ENCODE peak calls at places on chromosome 4, in six cellular contexts. A is BJ; P is naive thymus-derived CD4-positive, alpha-beta T cell; T is brain microvascular endothelial cell; E is heart right ventricle; I is astrocyte of the cerebellum. W is an unnamed sample.
A peak's percentile ranks its signal among the peaks of the same experiment; 100 is the strongest.

GRCh38 chr4:186808635-186809018 is 85.0 kb upstream of the FAT1 start:
- DNase-seq in A (peak; percentile 69), P (no peak), T (peak; percentile 92), E (no peak), I (no peak), W (no peak)

GRCh38 chr4:105194328-105195231 is 47.9 kb downstream of the TET2 start:
- DNase-seq in A (no peak), P (no peak), T (peak; percentile 15), E (no peak), I (no peak), W (no peak)

GRCh38 chr4:176753049-176753448 is 39.7 kb downstream of the VEGFC start:
- DNase-seq in A (peak; percentile 80), P (no peak), T (peak; percentile 89), E (no peak), I (peak; percentile 84), W (no peak)

GRCh38 chr4:7160439-7160838 is 31.9 kb upstream of the SORCS2 start:
- DNase-seq in A (no peak), P (no peak), T (no peak), E (no peak), I (no peak), W (no peak)

GRCh38 chr4:103802766-103803165 is 83.0 kb upstream of the TACR3 start:
- DNase-seq in A (no peak), P (no peak), T (no peak), E (no peak), I (no peak), W (no peak)

GRCh38 chr4:46844325-46844917 is 64.6 kb downstream of the COX7B2 start:
- DNase-seq in A (no peak), P (peak; percentile 24), T (peak; percentile 72), E (peak; percentile 42), I (peak; percentile 54), W (no peak)

GRCh38 chr4:163072222-163072621 is 94.5 kb downstream of the NAF1 start:
- DNase-seq in A (no peak), P (no peak), T (peak; percentile 9), E (no peak), I (no peak), W (no peak)

GRCh38 chr4:37948542-37948941 is 11.7 kb upstream of the PTTG2 start:
- DNase-seq in A (no peak), P (no peak), T (no peak), E (no peak), I (no peak), W (no peak)

GRCh38 chr4:24991015-24991414 is 39.7 kb downstream of the LGI2 start:
- DNase-seq in A (no peak), P (no peak), T (peak; percentile 34), E (peak; percentile 54), I (peak; percentile 38), W (no peak)

GRCh38 chr4:4627906-4628305 is 86.1 kb upstream of the STX18 start:
- DNase-seq in A (no peak), P (no peak), T (no peak), E (no peak), I (no peak), W (no peak)

GRCh38 chr4:1234811-1235292 is 14.1 kb downstream of the CTBP1 start:
- DNase-seq in A (no peak), P (no peak), T (no peak), E (no peak), I (no peak), W (peak; percentile 39)

GRCh38 chr4:161280929-161281328 is 882.9 kb downstream of the FSTL5 start:
- DNase-seq in A (no peak), P (no peak), T (no peak), E (no peak), I (no peak), W (no peak)
- H3K4me3 ChIP-seq in A (no peak overlapping the region), P (no peak overlapping the region), T (no peak overlapping the region), E (no peak overlapping the region), I (no peak overlapping the region), W (no peak overlapping the region)

DNA sequence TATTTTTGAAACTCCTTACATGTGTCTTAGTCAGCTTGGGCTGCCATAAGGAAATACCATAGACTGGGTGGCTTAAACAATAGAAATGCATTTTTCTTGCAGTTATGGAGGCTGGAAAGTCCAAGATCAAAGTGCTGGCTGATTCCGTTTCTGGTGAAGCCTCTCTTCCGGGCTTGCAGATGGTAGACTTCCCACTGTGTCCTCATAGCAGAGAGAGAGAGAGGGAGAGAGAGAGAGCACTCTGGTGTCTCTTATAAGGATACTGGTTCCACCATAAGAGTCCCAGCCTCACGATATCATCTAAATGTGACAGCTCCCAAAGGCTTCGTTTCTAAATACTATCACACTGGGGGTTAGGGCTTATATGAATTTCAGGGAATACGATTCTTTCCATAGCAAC is 39.7 kb downstream of the ENPEP start:
- DNase-seq in A (no peak), P (no peak), T (no peak), E (no peak), I (no peak), W (no peak)
- H3K4me3 ChIP-seq in A (no peak overlapping the region), P (peak overlapping the region; percentile 66), T (no peak overlapping the region), E (peak overlapping the region; percentile 19), I (no peak overlapping the region), W (peak overlapping the region; percentile 53)

GRCh38 chr4:21139327-21139726 is 439.1 kb downstream of the PACRGL start:
- DNase-seq in A (no peak), P (no peak), T (no peak), E (no peak), I (no peak), W (no peak)
- H3K4me3 ChIP-seq in A (no peak overlapping the region), P (no peak overlapping the region), T (no peak overlapping the region), E (no peak overlapping the region), I (no peak overlapping the region), W (no peak overlapping the region)

DNA sequence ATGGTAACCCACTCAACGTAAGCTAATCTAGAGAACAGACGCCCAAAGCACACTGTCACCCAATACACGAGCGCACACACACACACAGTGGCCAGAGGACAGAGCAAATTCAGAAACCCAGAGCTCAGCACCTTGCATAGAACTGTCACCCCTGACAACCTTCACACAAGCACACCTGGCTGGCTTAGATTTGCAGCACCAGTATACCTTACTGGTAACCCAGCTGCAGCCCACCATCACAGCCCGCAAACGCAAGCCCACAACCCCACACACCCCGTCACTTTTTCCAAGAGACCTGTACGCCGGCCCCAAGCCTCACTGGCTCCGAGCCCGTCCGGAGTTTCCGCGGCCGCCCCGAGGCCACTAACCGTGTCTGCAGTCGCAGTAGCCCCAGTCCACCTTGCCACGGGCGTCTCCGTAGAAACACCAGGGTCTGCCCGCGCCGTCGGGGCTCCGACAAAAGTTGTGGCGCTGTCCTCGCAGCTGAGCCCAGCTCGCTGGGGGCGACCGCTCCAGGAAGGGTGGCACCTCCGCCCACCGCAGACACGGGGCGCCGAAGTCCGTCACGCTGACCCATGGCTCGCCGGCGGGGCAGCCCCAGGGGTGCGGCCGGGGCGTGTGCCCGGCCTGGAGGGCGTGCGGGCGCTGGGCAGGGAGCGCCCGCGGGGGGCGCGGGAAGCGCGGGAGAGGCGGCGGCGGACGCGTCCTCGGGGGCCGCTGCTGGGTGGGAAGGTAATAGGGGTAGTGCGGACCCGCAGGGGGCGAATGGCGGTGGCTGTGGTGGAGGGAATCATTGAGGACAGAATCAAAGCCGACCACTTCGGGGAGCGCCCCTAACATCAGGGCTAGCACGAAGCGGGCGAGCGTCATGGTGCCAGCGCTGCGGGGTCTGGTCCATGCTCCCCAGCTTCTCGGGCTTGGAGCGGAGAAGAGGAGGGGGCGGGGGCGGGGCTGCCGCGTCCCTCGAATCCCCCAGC is 664 bp downstream of the PRSS12 start:
- DNase-seq in A (no peak), P (no peak), T (peak; percentile 12), E (no peak), I (peak; percentile 16), W (peak; percentile 56)
- H3K4me3 ChIP-seq in A (peak overlapping the region; percentile 73), P (no peak overlapping the region), T (peak overlapping the region; percentile 68), E (peak overlapping the region; percentile 38), I (peak overlapping the region; percentile 57), W (peak overlapping the region; percentile 62)

GRCh38 chr4:41994461-41994860 is 4.1 kb downstream of the SLC30A9 start:
- DNase-seq in A (no peak), P (no peak), T (no peak), E (no peak), I (no peak), W (no peak)

GRCh38 chr4:41990029-41990382 is 324 bp upstream of the SLC30A9 start:
- DNase-seq in A (no peak), P (no peak), T (no peak), E (no peak), I (no peak), W (no peak)

GRCh38 chr4:41990383-41991111 is at the start of gene SLC30A9:
- DNase-seq in A (peak; percentile 75), P (peak; percentile 93), T (peak; percentile 92), E (peak; percentile 97), I (peak; percentile 84), W (peak; percentile 92)

GRCh38 chr4:41992967-41993857 is 2.9 kb downstream of the SLC30A9 start:
- DNase-seq in A (no peak), P (no peak), T (no peak), E (no peak), I (no peak), W (no peak)

GRCh38 chr4:41991916-41992767 is 1.8 kb downstream of the SLC30A9 start:
- DNase-seq in A (no peak), P (no peak), T (no peak), E (no peak), I (no peak), W (no peak)
- H3K4me3 ChIP-seq in A (no peak overlapping the region), P (no peak overlapping the region), T (no peak overlapping the region), E (no peak overlapping the region), I (no peak overlapping the region), W (peak overlapping the region; percentile 90)

GRCh38 chr4:92305148-92305877 is 1.5 kb downstream of the GRID2 start:
- DNase-seq in A (no peak), P (no peak), T (peak; percentile 39), E (peak; percentile 17), I (peak; percentile 27), W (peak; percentile 57)

GRCh38 chr4:92307156-92307555 is 3.4 kb downstream of the GRID2 start:
- DNase-seq in A (no peak), P (no peak), T (no peak), E (no peak), I (no peak), W (no peak)

GRCh38 chr4:92304636-92305035 is 870 bp downstream of the GRID2 start:
- DNase-seq in A (no peak), P (no peak), T (no peak), E (no peak), I (no peak), W (no peak)

GRCh38 chr4:92307886-92308285 is 4.1 kb downstream of the GRID2 start:
- DNase-seq in A (no peak), P (no peak), T (no peak), E (no peak), I (no peak), W (no peak)

DNA sequence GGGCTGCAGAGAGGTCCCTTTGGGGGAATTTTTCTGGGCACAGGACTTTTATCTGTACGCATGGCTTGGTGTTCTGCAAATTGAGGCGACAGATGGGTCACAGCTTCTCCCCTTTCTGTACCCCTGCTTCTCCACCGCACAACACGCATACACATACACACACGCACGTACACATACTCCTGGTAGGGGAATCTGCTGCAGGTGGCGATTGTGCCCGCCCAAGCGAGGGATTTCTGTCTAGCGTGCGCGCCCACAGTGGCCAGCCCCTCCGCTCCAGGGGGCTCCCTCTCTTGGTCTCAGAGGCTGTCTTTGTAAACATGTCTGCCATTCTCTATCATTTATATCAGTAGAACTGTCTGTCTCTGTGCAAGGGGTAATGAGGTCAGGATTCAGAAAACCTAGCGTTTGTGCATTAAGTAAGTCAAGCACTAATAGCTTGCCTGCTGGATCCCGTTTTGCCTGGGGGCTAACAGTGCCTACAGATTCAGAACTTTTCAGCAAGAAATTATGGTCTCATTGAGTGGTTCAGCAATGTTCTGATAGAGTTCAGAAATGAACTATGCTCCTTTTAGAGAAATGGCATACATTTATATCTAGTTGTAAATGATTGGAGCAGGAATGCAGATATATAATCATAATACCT is 2.2 kb downstream of the GRID2 start:
- DNase-seq in A (no peak), P (no peak), T (no peak), E (no peak), I (no peak), W (peak; percentile 44)
- H3K4me3 ChIP-seq in A (no peak overlapping the region), P (no peak overlapping the region), T (peak overlapping the region; percentile 58), E (peak overlapping the region; percentile 42), I (peak overlapping the region; percentile 55), W (peak overlapping the region; percentile 50)

GRCh38 chr4:168817418-168817817 is 192.6 kb downstream of the CBR4 start:
- DNase-seq in A (no peak), P (no peak), T (no peak), E (no peak), I (no peak), W (no peak)
- H3K4me3 ChIP-seq in A (no peak overlapping the region), P (no peak overlapping the region), T (no peak overlapping the region), E (no peak overlapping the region), I (no peak overlapping the region), W (peak overlapping the region; percentile 42)

W was measured in psoas muscle.